ENCODE peak calls at places on chromosomes 1 and 21, in nine cellular contexts. G, M, K, C, X, J, E, Z and U are unnamed samples.

GRCh38 chr1:227793079-227793947 is 22.2 kb upstream of the PRSS38 start:
- DNase-seq in E (peak), J (no peak), Z (no peak), M (no peak), C (no peak), X (no peak), G (no peak), K (no peak), U (no peak)

GRCh38 chr1:52574594-52574993 is 21.7 kb upstream of the TUT4 start:
- DNase-seq in Z (peak), J (no peak), K (no peak), X (no peak), C (no peak), G (no peak), M (no peak), E (no peak), U (no peak)

GRCh38 chr1:109112056-109112651 is 1.8 kb upstream of the ELAPOR1 start:
- DNase-seq in X (peak), J (no peak), E (no peak), G (no peak), Z (no peak), M (peak), K (no peak), C (peak), U (no peak)

GRCh38 chr1:2184934-2185333 is 9.6 kb downstream of the FAAP20 start:
- DNase-seq in J (no peak), E (no peak), K (no peak), M (no peak), Z (no peak), C (no peak), G (no peak), X (no peak), U (no peak)

GRCh38 chr1:28594661-28595411 is 2.8 kb downstream of the RAB42 start:
- DNase-seq in K (no peak), X (peak), M (no peak), J (no peak), Z (no peak), G (no peak), E (no peak), C (no peak), U (no peak)

GRCh38 chr1:234281826-234282489 is 91.3 kb upstream of the COA6 start:
- DNase-seq in G (no peak), J (no peak), Z (no peak), E (no peak), M (peak), X (peak), C (no peak), K (no peak), U (no peak)

GRCh38 chr21:42311160-42311559 is 4.0 kb downstream of the TFF3 start:
- DNase-seq in K (no peak), C (no peak), G (no peak), Z (no peak), M (no peak), X (no peak), E (no peak), J (no peak), U (no peak)

GRCh38 chr1:23810818-23811420 is 10.4 kb upstream of the GALE start:
- DNase-seq in E (no peak), C (peak), M (peak), G (peak), K (no peak), Z (no peak), X (peak), J (no peak), U (peak)